ENCODE peak calls at places on chromosomes 12 and 14, in five cellular contexts. V is GM12878, A is A549, O is endothelial cell of umbilical vein, F is K562. K is an unnamed sample.

GRCh38 chr12:19574606-19575005 is 135.3 kb downstream of the AEBP2 start:
- DNase-seq in A (peak), V (no peak), O (peak), F (peak), K (peak)

GRCh38 chr12:52903855-52904508 is 894 bp downstream of the KRT8 start:
- DNase-seq in O (peak), A (peak), V (peak), F (peak), K (peak)

GRCh38 chr12:47841506-47841905 is 21.8 kb upstream of the HDAC7 start:
- DNase-seq in V (no peak), O (peak), F (no peak), A (no peak), K (no peak)

GRCh38 chr12:93813972-93814821 is 137.0 kb downstream of the CRADD start:
- DNase-seq in F (peak), V (no peak), O (peak), A (no peak), K (no peak)

GRCh38 chr12:91017043-91017442 is 12.3 kb upstream of the EPYC start:
- DNase-seq in F (no peak), A (no peak), O (no peak), V (no peak), K (no peak)

GRCh38 chr14:34710744-34711143 is 3.6 kb downstream of the CFL2 start:
- DNase-seq in A (no peak), F (no peak), V (no peak), O (peak), K (no peak)

GRCh38 chr14:51335521-51335920 is 95.5 kb downstream of the TMX1 start:
- DNase-seq in F (no peak), A (no peak), V (no peak), O (no peak), K (no peak)

GRCh38 chr14:76720382-76720813 is 40.9 kb upstream of the VASH1 start:
- DNase-seq in A (no peak), F (peak), O (peak), V (peak), K (peak)

GRCh38 chr14:105384041-105384557 is 14.2 kb upstream of the TEX22 start:
- DNase-seq in F (no peak), V (no peak), O (no peak), A (no peak), K (no peak)

DNA sequence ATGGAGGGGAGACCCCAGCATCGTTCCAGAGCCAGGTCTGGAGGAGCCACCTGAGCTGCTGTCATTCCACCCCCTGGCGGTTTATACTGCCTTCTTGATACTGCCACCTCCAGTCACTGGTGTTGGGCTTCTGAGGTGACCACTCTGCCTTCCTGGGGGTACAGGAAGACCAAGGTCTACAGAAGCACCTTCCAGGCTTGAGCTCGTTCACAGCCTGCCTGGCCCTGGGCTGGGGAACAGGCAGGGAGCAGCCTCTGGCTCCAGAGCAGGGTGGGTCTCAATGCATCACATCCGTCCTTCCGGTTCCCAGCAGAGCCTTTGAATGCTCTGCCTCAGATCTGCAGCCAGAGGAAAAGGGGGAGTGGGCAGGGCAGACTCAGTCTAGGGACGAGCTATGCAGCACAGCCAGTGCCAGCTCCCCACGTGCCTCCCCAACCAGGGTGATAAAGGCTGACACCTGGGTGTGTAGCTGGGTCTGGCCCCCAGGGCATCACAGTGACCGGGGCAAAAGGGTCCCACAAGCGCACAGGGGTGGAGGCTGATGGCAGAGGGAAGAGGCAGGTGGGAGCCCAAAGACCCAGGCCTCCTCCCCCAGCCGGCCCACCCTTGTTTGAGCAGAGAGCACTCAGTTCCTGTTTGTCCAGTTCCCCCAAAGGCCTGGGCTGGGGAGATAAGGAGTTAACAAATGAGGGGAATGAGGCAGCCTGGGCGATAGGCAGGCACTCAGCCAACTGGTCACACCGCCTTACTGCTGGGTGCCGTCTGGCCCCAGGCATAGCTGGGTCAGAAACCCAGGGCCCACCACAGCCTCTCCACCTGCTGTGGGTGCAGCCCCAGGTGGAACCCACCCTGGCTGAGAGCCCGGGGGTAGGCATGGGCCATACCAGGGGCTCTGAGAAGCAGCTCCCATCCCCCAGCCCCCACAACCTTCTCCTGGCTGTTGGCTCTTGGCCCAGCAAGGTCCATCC is 17.1 kb downstream of the DEGS2 start:
- DNase-seq in F (peak), A (no peak), V (no peak), O (peak), K (no peak)
- TF ChIP-seq MYC in F (peak), A (no peak), V (no peak), O (no peak), K (no peak)

GRCh38 chr12:48862691-48863090 is 3.0 kb downstream of the RND1 start:
- DNase-seq in F (no peak), A (no peak), V (no peak), O (no peak), K (no peak)
- H3K4me3 ChIP-seq in F (no peak), A (peak), V (no peak), O (no peak), K (no peak)

DNA sequence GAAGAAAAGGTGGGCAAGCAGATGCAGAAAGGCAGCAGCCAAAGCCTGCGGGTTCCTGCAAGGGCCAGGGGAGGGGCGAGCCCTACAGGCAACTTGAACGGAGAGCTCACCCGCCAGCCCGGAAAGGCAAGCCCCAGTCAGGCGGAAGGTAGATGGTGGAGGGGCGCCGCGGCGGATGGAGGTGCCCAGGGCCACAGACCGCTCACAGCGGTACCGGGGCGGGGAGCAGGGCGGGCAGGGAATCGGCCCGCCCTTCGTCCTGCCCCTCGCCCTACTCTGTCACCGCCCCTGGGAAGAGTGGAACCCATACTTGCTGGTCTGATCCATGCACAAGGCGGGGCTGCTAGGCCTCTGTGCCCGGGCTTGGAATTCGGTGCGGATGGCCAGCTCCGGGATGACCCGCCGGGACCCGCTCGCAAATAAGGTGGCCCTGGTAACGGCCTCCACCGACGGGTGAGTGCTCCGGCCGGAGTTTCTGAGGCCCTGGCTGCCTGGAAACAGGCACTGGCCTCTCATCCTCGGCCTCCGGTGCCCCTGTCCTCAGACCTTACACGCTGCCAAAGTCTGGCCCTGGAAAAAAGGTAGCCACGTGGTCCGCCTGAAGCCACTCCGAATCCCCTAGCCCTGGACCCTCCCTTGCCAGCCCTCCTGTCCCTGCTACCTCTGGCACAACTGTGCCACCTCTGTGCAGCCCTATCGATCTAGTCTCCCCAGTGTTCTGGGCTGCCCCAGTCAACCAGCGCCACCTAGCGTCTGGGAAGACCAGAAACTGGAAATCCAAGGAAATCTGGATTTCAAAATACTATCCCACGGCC is at the start of gene DHRS4:
- DNase-seq in A (peak), O (peak), F (peak), V (peak), K (peak)
- TF ChIP-seq POLR2A in A (peak), O (peak), F (peak), V (peak), K (peak)

DNA sequence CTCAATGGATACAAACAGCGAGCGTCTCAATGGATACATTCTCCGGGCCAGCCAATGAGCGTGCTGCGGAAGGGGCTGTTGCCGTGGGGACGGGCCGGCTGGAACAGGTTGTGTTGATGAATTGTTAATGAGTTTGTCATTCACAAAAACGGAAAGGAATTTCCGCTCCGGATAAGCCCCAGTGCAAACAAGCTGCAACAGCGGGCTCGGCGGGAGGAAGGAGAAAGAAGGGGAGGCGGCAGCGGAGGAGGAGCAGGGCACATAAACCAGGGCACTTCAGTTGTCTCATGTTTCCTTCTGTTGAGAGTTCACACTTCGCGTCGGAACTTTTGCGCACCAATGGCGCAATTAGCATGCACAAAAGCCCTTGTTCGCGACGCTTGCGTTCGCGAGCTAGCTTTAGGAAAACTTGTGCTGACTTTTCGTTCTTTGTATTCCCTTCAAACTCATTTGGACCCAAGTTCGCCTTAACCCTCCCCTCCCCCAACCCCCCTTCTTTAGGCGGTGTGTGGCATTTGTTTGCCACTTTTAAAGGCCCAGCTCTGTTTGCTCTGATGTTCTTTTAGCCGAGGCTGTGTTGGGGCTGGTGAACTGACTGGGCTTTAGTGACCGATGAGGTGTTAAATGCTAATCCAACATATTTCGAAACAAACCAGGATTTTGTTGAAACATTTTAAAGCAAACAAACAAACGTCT is at the start of gene DUSP6:
- DNase-seq in F (no peak), V (no peak), A (peak), O (peak), K (peak)
- TF ChIP-seq MYC in F (no peak), V (no peak), A (no peak), O (peak), K (peak)

DNA sequence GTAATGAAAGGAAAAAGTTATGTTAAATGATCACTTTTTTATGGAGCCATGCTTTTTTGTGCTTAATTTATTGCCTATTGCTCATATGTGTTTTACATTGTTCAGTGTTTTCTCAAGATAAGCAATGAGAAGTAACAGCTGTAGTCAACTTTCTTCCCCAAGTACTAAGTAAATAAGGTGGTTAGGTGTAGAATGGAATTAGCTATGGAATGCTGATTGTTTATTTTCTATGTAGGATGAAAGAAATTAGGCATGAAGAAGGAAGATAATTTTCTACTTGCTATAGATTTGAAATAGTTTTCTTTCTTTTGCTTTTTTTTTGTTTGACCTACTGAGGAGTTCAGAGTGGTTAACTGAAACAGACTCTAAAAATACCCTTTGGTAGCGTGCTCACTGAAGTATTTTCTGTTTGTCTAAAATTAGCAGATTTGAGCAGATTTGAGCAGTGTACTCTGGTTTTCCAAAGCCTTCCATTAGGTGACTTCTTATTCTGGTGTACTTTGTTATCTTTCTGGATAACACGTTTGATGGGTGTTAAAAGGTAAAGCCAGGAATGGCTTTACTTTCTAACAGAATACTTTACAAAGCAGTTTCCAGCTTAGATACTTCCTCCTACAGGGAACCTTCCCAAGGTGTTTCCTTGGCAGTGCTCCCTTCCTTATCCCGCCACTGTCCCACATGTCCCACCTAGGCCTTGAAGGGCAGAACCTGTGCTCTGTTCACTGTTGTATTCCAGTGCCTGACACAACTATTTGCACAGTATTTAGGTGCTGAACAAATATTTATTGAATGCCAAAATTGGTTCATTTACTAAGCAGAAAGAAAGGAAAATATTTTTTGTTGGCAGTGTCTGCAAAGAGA is 56.0 kb downstream of the RASSF3 start:
- DNase-seq in O (peak), F (no peak), A (no peak), V (no peak), K (no peak)
- H3K4me3 ChIP-seq in O (no peak), F (no peak), A (no peak), V (peak), K (no peak)

GRCh38 chr12:55725556-55725955 is 3.3 kb downstream of the CD63 start:
- DNase-seq in O (no peak), A (no peak), F (no peak), V (no peak), K (no peak)

GRCh38 chr12:55724940-55725309 is 3.9 kb downstream of the CD63 start:
- DNase-seq in A (no peak), V (no peak), O (no peak), F (no peak), K (no peak)

GRCh38 chr12:55722948-55723347 is 2.8 kb downstream of the RDH5 start:
- DNase-seq in A (no peak), F (no peak), O (no peak), V (no peak), K (no peak)

GRCh38 chr12:55723516-55724225 is 3.5 kb downstream of the RDH5 start:
- DNase-seq in F (no peak), V (no peak), O (no peak), A (no peak), K (no peak)

DNA sequence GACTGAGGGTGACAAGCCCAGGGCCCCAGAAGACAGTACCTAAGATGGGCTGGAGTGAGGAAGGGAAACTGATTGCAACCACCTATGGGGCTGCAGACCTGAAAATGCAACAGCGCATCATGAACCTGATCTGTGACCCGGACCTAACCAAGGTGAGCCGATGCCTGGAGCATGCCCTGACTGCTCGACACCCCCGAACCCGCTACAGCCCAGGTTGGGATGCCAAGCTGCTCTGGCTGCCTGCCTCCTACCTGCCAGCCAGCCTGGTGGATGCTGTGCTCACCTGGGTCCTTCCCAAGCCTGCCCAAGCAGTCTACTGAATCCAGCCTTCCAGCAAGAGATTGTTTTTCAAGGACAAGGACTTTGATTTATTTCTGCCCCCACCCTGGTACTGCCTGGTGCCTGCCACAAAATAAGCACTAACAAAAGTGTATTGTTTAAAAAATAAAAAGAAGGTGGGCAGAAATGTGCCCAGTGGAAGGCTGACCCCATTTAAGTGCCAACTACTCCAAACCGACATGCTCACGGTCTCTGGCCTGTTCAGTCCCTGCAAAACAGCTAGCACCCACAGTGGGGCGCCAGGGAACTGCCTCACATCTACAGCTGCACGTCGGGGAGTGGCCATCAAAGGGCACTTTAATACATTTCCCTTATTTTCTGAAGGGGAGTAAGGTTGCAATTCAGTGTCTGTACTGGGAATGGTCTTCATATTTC is 4.2 kb downstream of the RDH5 start:
- DNase-seq in V (no peak), A (peak), F (peak), O (peak), K (peak)
- TF ChIP-seq POLR2A in V (peak), A (no peak), F (peak), O (peak), K (no peak)

K was measured in NB4.